ENCODE peak calls at places on chromosomes 11 and 22, in eight cellular contexts. X is right lobe of liver, M is PC-9, O is pancreas, C is transverse colon, Y is mucosa of descending colon, G is body of pancreas, B is mammary epithelial cell. E is an unnamed sample.
A peak's percentile ranks its signal among the peaks of the same experiment; 100 is the strongest.

GRCh38 chr22:20884454-20884853 is 25.6 kb downstream of the SNAP29 start:
- DNase-seq in X (no peak), B (no peak), O (no peak), Y (no peak), M (no peak), C (no peak), G (no peak), E (no peak)

GRCh38 chr22:46491936-46492335 is 45.5 kb downstream of the CELSR1 start:
- DNase-seq in C (no peak), B (no peak), Y (no peak), O (no peak), M (peak; percentile 44), X (no peak), G (no peak), E (no peak)

GRCh38 chr11:58745705-58746364 is 14.1 kb upstream of the GLYAT start:
- DNase-seq in C (no peak), O (no peak), M (no peak), X (no peak), B (no peak), Y (no peak), G (no peak), E (no peak)

GRCh38 chr22:31126128-31126868 is 3.5 kb downstream of the INPP5J start:
- DNase-seq in B (no peak), M (no peak), X (no peak), O (no peak), C (no peak), Y (peak; percentile 26), G (no peak), E (peak; percentile 98)

GRCh38 chr11:19777032-19777341 is 64.3 kb downstream of the NAV2 start:
- DNase-seq in Y (peak; percentile 70), C (peak; percentile 40), B (no peak), M (peak; percentile 33), O (peak; percentile 84), X (peak; percentile 83), G (peak; percentile 47), E (peak; percentile 36)

GRCh38 chr11:19934828-19935259 is 222.2 kb downstream of the NAV2 start:
- DNase-seq in C (no peak), O (no peak), Y (no peak), M (no peak), B (peak; percentile 53), G (no peak), X (no peak), E (no peak)

GRCh38 chr11:35664977-35665441 is 2.4 kb downstream of the TRIM44 start:
- DNase-seq in C (no peak), X (no peak), B (peak; percentile 27), O (no peak), G (no peak), M (no peak), Y (no peak), E (no peak)

GRCh38 chr22:28398987-28399386 is 280.7 kb downstream of the TTC28 start:
- DNase-seq in O (no peak), Y (no peak), X (no peak), G (no peak), M (no peak), C (no peak), B (no peak), E (no peak)

GRCh38 chr11:108853864-108854263 is 189.0 kb downstream of the DDX10 start:
- DNase-seq in M (no peak), Y (no peak), B (no peak), X (no peak), O (no peak), G (no peak), C (no peak), E (no peak)

GRCh38 chr11:118570787-118571186 is 1.4 kb upstream of the ARCN1 start:
- DNase-seq in O (no peak), C (no peak), G (no peak), X (no peak), M (no peak), Y (no peak), B (no peak), E (no peak)

GRCh38 chr11:121892131-121892681 is 223.8 kb downstream of the BLID start:
- DNase-seq in O (peak; percentile 52), G (no peak), C (no peak), B (peak; percentile 51), X (no peak), Y (no peak), M (peak; percentile 21), E (no peak)

GRCh38 chr22:46723882-46724281 is 14.2 kb downstream of the CERK start:
- DNase-seq in X (no peak), B (no peak), O (no peak), C (no peak), M (no peak), Y (no peak), G (no peak), E (no peak)

GRCh38 chr22:30079952-30080533 is at the start of gene HORMAD2:
- DNase-seq in M (peak; percentile 80), X (peak; percentile 89), O (no peak), Y (no peak), B (no peak), C (peak; percentile 31), G (no peak), E (no peak)

GRCh38 chr11:101126551-101127347 is 2.9 kb downstream of the PGR start:
- DNase-seq in Y (peak; percentile 27), C (no peak), X (no peak), B (no peak), O (no peak), M (no peak), G (no peak), E (peak; percentile 32)

GRCh38 chr22:31637375-31637937 is 24.6 kb downstream of the PISD start:
- DNase-seq in X (peak; percentile 69), G (no peak), O (no peak), B (no peak), M (no peak), C (no peak), Y (no peak), E (peak; percentile 31)

GRCh38 chr11:75490221-75491181 is 35.2 kb downstream of the GDPD5 start:
- DNase-seq in X (no peak), C (no peak), M (peak; percentile 76), Y (no peak), O (no peak), B (peak; percentile 32), G (no peak), E (no peak)

GRCh38 chr11:128694618-128695481 is 978 bp downstream of the FLI1 start:
- DNase-seq in B (no peak), M (no peak), X (peak; percentile 73), Y (peak; percentile 44), G (no peak), C (no peak), O (peak; percentile 71), E (no peak)

GRCh38 chr11:122920579-122920978 is 38.0 kb downstream of the JHY start:
- DNase-seq in X (no peak), O (no peak), B (no peak), M (no peak), Y (no peak), C (no peak), G (no peak), E (no peak)

GRCh38 chr11:3128356-3129180 is 36.5 kb downstream of the OSBPL5 start:
- DNase-seq in M (no peak), B (no peak), C (no peak), X (no peak), Y (no peak), O (peak; percentile 41), G (no peak), E (no peak)

GRCh38 chr11:3130269-3131071 is 34.6 kb downstream of the OSBPL5 start:
- DNase-seq in C (no peak), Y (peak; percentile 22), B (peak; percentile 91), X (peak; percentile 42), M (peak; percentile 40), G (peak; percentile 62), O (peak; percentile 80), E (peak; percentile 60)

GRCh38 chr11:3131330-3131941 is 33.7 kb downstream of the OSBPL5 start:
- DNase-seq in B (no peak), X (no peak), M (no peak), Y (no peak), C (no peak), O (no peak), G (no peak), E (no peak)

GRCh38 chr11:3129181-3129590 is 35.9 kb downstream of the OSBPL5 start:
- DNase-seq in B (no peak), C (no peak), X (peak; percentile 52), M (no peak), Y (no peak), O (peak; percentile 50), G (no peak), E (no peak)

GRCh38 chr11:3129591-3130268 is 35.4 kb downstream of the OSBPL5 start:
- DNase-seq in C (no peak), B (no peak), M (no peak), O (peak; percentile 51), Y (peak; percentile 26), G (no peak), X (peak; percentile 29), E (no peak)
- H3K4me1 ChIP-seq in C (peaks cover 16% of the 10 kb centered on the region), B (peaks cover 40% of the 10 kb centered on the region), M (no peaks in the 10 kb centered on the region), O (peaks cover 4% of the 10 kb centered on the region), Y (peaks cover 16% of the 10 kb centered on the region), G (peaks cover 13% of the 10 kb centered on the region), X (no peaks in the 10 kb centered on the region), E (peaks cover 19% of the 10 kb centered on the region)

GRCh38 chr22:50314081-50314454 is 6.6 kb upstream of the PLXNB2 start:
- DNase-seq in B (no peak), C (no peak), G (no peak), Y (no peak), O (no peak), X (peak; percentile 45), M (no peak), E (no peak)
- H3K4me3 ChIP-seq in B (no peak overlapping the region), C (no peak overlapping the region), G (no peak overlapping the region), Y (no peak overlapping the region), O (no peak overlapping the region), X (no peak overlapping the region), M (no peak overlapping the region), E (no peak overlapping the region)

DNA sequence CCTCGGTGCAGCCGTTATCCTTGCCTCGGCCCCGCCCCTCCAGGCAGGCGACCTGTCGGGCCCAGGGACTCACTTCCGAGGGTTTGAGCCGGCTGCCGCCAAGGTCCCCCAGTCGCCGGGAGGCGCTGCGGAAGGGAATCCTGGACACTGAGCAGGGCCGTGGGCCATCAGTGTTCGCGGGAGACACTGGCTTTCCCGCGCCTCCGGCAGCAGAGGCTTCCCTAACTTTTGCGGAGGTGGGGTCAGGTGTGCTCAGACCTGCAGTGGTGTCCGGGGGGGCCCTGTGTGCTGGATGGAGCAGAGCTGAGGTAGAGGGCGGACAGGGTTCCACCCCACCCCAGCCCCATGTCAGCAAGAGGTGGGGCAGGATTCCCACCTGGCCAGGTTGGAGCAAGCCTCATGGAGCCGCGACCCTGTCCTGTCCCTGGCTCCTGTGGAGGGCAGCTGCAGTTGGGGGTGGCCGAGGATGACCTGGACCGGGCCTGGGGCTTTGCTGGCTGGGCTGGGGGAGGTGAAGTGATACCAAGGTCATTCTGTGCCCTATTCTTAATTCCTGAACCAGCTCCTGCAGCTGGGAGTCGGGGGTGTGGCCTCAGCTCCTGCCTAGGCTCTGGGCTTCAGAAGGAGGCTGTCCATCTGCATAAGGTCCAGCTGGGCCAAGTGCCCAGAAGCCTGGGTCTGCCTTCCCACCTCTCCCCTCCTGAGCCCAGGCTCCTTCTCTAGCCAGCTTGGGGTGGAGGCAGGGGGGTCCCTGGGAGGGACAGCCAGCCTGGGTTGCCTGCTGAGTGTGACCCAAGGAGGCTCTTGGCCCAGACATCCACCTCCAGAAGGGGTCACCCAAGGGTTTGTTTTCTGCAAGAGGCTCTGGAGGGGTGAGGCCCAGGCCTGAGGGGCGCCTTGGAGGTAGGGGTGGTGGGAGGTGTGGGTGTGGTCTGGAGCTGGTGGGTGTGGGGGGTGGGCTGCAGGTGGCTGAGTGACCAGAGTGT is 8.4 kb downstream of the TSPAN4 start:
- DNase-seq in C (no peak), O (no peak), G (no peak), M (no peak), Y (no peak), X (no peak), B (no peak), E (no peak)
- TF ChIP-seq CTCF in C (no peak), O (no peak), G (no peak), M (no peak), Y (no peak), X (no peak), B (peak; percentile 2), E (no peak)

GRCh38 chr11:47259178-47259977 is 1.6 kb downstream of the NR1H3 start:
- DNase-seq in C (peak; percentile 83), X (no peak), Y (peak; percentile 81), M (peak; percentile 89), B (no peak), G (no peak), O (no peak), E (peak; percentile 24)
- H3K4me1 ChIP-seq in C (peaks cover 54% of the 10 kb centered on the region), X (no peaks in the 10 kb centered on the region), Y (peaks cover 34% of the 10 kb centered on the region), M (peaks cover 56% of the 10 kb centered on the region), B (peaks cover 11% of the 10 kb centered on the region), G (peaks cover 39% of the 10 kb centered on the region), O (peaks cover 29% of the 10 kb centered on the region), E (peaks cover 14% of the 10 kb centered on the region)